ENCODE peak calls at places on chromosomes 12 and 14, in eight cellular contexts. N is mucosa of descending colon; Z is heart left ventricle; K is GM12864; B is CD8-positive, alpha-beta memory T cell; H is psoas muscle; S is adrenal gland; L is GM23248. R is an unnamed sample.

GRCh38 chr14:105383083-105383730 is 15.1 kb upstream of the TEX22 start:
- DNase-seq in N (peak), B (no peak), H (peak), S (no peak), K (no peak), Z (no peak), L (no peak), R (no peak)

GRCh38 chr14:22819191-22819988 is 4.2 kb upstream of the SLC7A7 start:
- DNase-seq in Z (peak), K (no peak), B (no peak), L (peak), N (peak), S (no peak), H (no peak), R (peak)

GRCh38 chr14:89589400-89590128 is 172.5 kb upstream of the FOXN3 start:
- DNase-seq in B (no peak), H (no peak), L (no peak), K (peak), N (no peak), S (peak), Z (no peak), R (no peak)

GRCh38 chr14:99173086-99173485 is 98.9 kb downstream of the BCL11B start:
- DNase-seq in H (no peak), N (no peak), K (no peak), B (no peak), Z (no peak), L (no peak), S (no peak), R (peak)

GRCh38 chr14:89186850-89187376 is 230.1 kb downstream of the FOXN3 start:
- DNase-seq in N (no peak), S (peak), L (peak), Z (no peak), K (no peak), B (no peak), H (peak), R (no peak)

GRCh38 chr14:44339256-44339655 is 167.8 kb downstream of the FSCB start:
- DNase-seq in N (no peak), K (no peak), H (no peak), S (no peak), B (no peak), L (no peak), Z (no peak), R (no peak)

GRCh38 chr12:123071401-123072304 is 79.2 kb downstream of the PITPNM2 start:
- DNase-seq in S (no peak), N (no peak), H (peak), Z (peak), K (no peak), L (no peak), B (no peak), R (peak)

GRCh38 chr12:29155079-29155478 is 6.0 kb downstream of the FAR2 start:
- DNase-seq in B (no peak), K (no peak), Z (no peak), N (no peak), H (no peak), L (no peak), S (no peak), R (no peak)

GRCh38 chr12:51941669-51942455 is 9.6 kb upstream of the ACVR1B start:
- DNase-seq in Z (no peak), H (no peak), B (no peak), N (no peak), S (no peak), L (no peak), K (no peak), R (no peak)

GRCh38 chr12:64451687-64452558 is at the start of gene TBK1:
- DNase-seq in N (peak), Z (peak), S (peak), L (peak), B (peak), H (peak), K (peak), R (peak)

GRCh38 chr12:2934371-2934770 is 24.8 kb upstream of the TEAD4 start:
- DNase-seq in H (no peak), B (no peak), Z (no peak), L (no peak), K (no peak), N (no peak), S (no peak), R (peak)

GRCh38 chr14:79665556-79665955 is 545.7 kb downstream of the DIO2 start:
- DNase-seq in K (no peak), B (no peak), Z (no peak), N (no peak), H (no peak), S (no peak), L (no peak), R (no peak)

GRCh38 chr12:105409881-105410471 is 79.5 kb downstream of the C12orf75 start:
- DNase-seq in S (peak), H (peak), N (no peak), K (no peak), L (peak), B (no peak), Z (peak), R (no peak)

GRCh38 chr14:42806909-42807315 is 1200.2 kb downstream of the LRFN5 start:
- DNase-seq in H (no peak), K (no peak), L (peak), S (no peak), N (no peak), Z (no peak), B (no peak), R (no peak)

GRCh38 chr14:25431211-25432076 is 381.5 kb upstream of the STXBP6 start:
- DNase-seq in H (no peak), Z (no peak), K (no peak), N (no peak), S (peak), L (peak), B (no peak), R (no peak)

GRCh38 chr12:112352921-112353320 is 29.3 kb downstream of the HECTD4 start:
- DNase-seq in H (no peak), K (no peak), Z (no peak), L (no peak), N (no peak), S (no peak), B (no peak), R (no peak)

GRCh38 chr12:40145896-40146295 is 40.0 kb upstream of the SLC2A13 start:
- DNase-seq in Z (no peak), S (no peak), H (no peak), L (peak), N (no peak), B (no peak), K (no peak), R (no peak)

GRCh38 chr14:81303258-81303935 is 82.6 kb upstream of the GTF2A1 start:
- DNase-seq in N (peak), H (peak), L (no peak), Z (no peak), S (peak), B (no peak), K (peak), R (no peak)

GRCh38 chr12:39235990-39236767 is 206.7 kb downstream of the KIF21A start:
- DNase-seq in K (no peak), H (no peak), N (no peak), S (no peak), Z (no peak), L (peak), B (no peak), R (no peak)

GRCh38 chr12:104097954-104098353 is 33.6 kb downstream of the HCFC2 start:
- DNase-seq in S (no peak), H (no peak), L (no peak), Z (no peak), B (no peak), K (no peak), N (no peak), R (no peak)

GRCh38 chr14:104930526-104931322 is 6.0 kb downstream of the PLD4 start:
- DNase-seq in B (no peak), K (no peak), N (no peak), S (no peak), Z (peak), H (no peak), L (no peak), R (peak)

GRCh38 chr12:61023231-61023630 is 1237.0 kb upstream of the USP15 start:
- DNase-seq in Z (no peak), H (peak), N (peak), B (no peak), S (no peak), K (no peak), L (no peak), R (no peak)

GRCh38 chr12:115898670-115899069 is 378.8 kb downstream of the MED13L start:
- DNase-seq in N (no peak), Z (no peak), S (no peak), H (no peak), K (no peak), B (no peak), L (no peak), R (no peak)

GRCh38 chr14:99792551-99793212 is 531 bp upstream of the EML1 start:
- DNase-seq in Z (no peak), L (peak), S (peak), N (no peak), B (no peak), H (peak), K (no peak), R (peak)

GRCh38 chr14:59028476-59029202 is 159.8 kb upstream of the DAAM1 start:
- DNase-seq in K (peak), L (peak), N (no peak), B (no peak), S (peak), H (peak), Z (peak), R (peak)

GRCh38 chr12:47905313-47905730 is 528 bp upstream of the VDR start:
- DNase-seq in L (peak), B (peak), Z (peak), N (peak), S (peak), H (peak), K (no peak), R (peak)

GRCh38 chr14:55416866-55417265 is 5.2 kb upstream of the ATG14 start:
- DNase-seq in S (no peak), N (no peak), Z (no peak), H (no peak), K (no peak), L (peak), B (no peak), R (no peak)

GRCh38 chr12:116454950-116455447 is 104.2 kb upstream of the MAP1LC3B2 start:
- DNase-seq in S (no peak), K (no peak), B (no peak), H (no peak), L (peak), Z (no peak), N (no peak), R (no peak)

GRCh38 chr12:92289611-92290010 is 144.0 kb upstream of the BTG1 start:
- DNase-seq in B (no peak), N (no peak), H (no peak), K (no peak), L (no peak), Z (no peak), S (no peak), R (no peak)

GRCh38 chr14:84785997-84786396 is 743.9 kb upstream of the FLRT2 start:
- DNase-seq in L (no peak), B (no peak), H (no peak), K (no peak), S (no peak), Z (no peak), N (no peak), R (no peak)

GRCh38 chr12:117105902-117106301 is 6.7 kb upstream of the TESC start:
- DNase-seq in B (peak), L (no peak), Z (no peak), K (no peak), S (no peak), H (no peak), N (no peak), R (no peak)

GRCh38 chr12:51391047-51391837 is at the start of gene GALNT6:
- DNase-seq in K (no peak), L (no peak), N (peak), H (no peak), S (no peak), Z (peak), B (peak), R (no peak)

GRCh38 chr14:51442513-51443175 is 202.6 kb downstream of the TMX1 start:
- DNase-seq in H (no peak), B (no peak), Z (no peak), K (no peak), L (peak), N (no peak), S (no peak), R (no peak)
- H3K4me3 ChIP-seq in H (no peak), B (no peak), Z (no peak), K (no peak), L (peak), N (no peak), S (no peak), R (no peak)

DNA sequence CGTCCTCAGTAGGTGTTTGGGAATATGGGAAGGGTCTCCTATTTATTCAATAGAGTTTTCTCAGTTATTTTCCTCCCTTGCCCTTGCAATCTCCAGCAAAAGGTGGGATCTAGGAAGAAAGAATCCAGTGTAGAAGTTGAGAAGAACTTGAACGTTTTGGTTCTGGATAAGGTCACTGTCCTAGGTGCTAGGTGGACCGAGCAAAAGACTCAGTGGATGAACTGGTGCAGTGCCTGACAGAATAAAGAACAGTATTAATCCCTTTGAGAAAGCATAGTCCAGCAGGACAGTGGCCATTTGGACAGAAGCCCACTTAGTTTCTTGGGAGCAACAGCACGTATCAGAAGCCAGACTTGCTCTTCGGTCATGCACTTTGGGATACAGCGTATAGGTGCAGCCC is 32.7 kb upstream of the LRTM2 start:
- DNase-seq in B (no peak), Z (no peak), H (peak), K (no peak), S (no peak), N (no peak), L (no peak), R (no peak)
- H3K4me3 ChIP-seq in B (no peak), Z (no peak), H (no peak), K (no peak), S (no peak), N (no peak), L (no peak), R (no peak)

DNA sequence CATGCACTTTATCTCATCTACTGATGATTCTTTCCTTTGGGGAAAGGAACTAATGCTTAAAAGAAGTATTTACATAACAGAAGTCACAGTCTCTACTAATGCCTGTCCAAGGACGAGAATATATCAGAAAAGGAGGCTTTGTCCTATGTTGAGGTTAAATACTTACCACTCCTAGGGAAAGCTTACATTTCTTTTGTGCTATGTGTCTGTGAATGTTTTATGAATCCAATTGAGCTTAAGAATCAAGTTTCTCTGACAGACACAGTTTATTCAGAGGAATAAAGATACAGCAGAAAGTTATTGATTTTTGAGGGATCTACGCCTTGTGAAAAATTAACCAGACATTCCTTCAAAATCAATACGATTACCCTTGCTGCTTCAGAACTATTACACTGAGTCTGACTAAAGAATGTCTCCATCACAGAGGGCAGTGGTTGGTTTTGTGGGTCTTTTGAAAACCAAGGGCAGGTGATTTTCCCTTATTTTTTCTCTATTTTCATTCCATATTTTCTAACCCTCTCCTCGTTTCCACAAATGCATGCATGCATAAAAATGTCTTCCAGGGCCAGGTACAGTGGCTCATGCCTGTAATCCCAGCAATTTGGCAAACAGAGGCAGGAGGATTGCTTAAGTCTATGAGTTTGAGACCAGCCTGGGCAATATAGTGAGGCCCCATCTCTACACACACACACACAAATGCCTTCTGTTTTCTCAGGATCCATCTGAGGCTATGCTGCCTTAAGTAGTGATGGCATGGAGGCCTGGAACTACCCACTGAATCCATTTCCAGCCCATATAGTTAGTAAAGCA is 1095.1 kb downstream of the GALC start:
- DNase-seq in K (no peak), H (no peak), N (no peak), B (no peak), Z (no peak), S (no peak), L (no peak), R (no peak)
- H3K4me3 ChIP-seq in K (no peak), H (no peak), N (no peak), B (no peak), Z (no peak), S (no peak), L (no peak), R (no peak)

GRCh38 chr12:108596854-108597558 is 878 bp downstream of the TMEM119 start:
- DNase-seq in L (peak), S (no peak), Z (no peak), H (no peak), B (no peak), N (no peak), K (no peak), R (no peak)
- H3K4me3 ChIP-seq in L (peak), S (no peak), Z (no peak), H (peak), B (no peak), N (no peak), K (no peak), R (no peak)

GRCh38 chr12:57489157-57489641 is 1.3 kb downstream of the MARS1 start:
- DNase-seq in H (no peak), S (no peak), B (no peak), N (no peak), L (peak), Z (no peak), K (no peak), R (no peak)
- H3K4me3 ChIP-seq in H (peak), S (no peak), B (peak), N (no peak), L (peak), Z (peak), K (peak), R (no peak)

GRCh38 chr14:60215520-60216195 is 33.4 kb upstream of the PPM1A start:
- DNase-seq in K (no peak), Z (no peak), B (no peak), H (no peak), S (no peak), N (no peak), L (no peak), R (no peak)
- H3K4me3 ChIP-seq in K (no peak), Z (no peak), B (no peak), H (no peak), S (no peak), N (no peak), L (no peak), R (no peak)

GRCh38 chr12:52945389-52946232 is 3.3 kb upstream of the KRT18 start:
- DNase-seq in H (no peak), K (no peak), L (peak), N (no peak), S (peak), Z (no peak), B (no peak), R (no peak)
- H3K4me3 ChIP-seq in H (no peak), K (no peak), L (no peak), N (no peak), S (no peak), Z (no peak), B (no peak), R (no peak)

DNA sequence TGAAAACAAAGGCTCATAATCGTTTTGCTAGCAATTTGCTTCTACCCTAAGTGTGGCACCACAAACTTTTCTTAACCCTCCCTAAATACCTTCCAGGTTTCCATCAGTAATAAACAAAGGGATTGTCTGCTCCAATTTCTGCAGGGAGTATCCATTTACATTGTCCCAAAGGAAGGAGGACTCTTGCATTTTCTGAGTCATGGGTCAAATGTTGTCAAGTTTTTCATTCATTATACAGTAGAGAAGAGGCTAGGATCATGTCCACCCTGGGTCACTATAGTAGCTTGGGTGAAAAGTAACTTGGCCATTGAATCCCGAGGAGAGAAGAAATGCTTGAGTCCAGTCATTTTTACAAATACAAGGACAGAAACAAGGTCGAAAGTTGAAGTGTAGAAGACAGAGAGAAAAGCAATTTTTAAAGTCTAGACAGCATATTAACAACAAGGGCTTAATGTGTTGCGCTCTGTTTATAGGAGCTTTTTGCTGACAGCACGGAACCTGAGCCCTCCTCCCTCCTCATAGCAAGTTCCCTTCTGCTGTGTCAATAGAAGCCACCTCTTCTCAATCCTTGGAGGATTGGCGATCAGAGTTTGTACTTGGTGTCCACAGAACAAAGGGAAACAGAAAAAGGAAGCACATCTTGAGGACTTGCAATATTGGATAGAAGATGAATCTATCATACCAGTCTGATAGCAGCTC is 53.1 kb downstream of the TMEM30B start:
- DNase-seq in L (no peak), S (no peak), H (no peak), B (no peak), K (no peak), N (no peak), Z (no peak), R (no peak)
- H3K4me3 ChIP-seq in L (no peak), S (no peak), H (peak), B (no peak), K (no peak), N (no peak), Z (no peak), R (no peak)

DNA sequence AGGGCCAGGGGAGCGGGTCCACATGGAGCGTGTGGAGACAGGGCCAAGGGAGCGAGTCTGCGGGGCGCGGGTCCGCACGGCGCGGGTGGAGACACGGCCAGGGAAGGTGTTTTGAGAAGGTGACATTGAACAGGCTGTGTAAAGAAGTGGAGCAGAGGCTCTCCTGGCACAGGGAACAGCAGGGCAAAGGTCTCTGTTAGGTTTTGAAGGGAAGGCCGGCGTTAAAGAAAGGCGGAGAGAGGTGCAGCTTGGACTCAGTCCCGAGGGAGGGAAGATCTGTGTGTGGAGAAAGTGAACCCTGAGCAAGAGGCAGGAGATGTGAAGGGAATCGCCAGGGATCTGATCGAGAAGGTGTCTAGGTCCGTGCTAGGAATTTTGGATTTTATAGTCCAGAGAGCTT is 1.8 kb downstream of the PXMP2 start:
- DNase-seq in Z (no peak), K (no peak), S (no peak), B (no peak), L (no peak), H (peak), N (no peak), R (no peak)
- H3K4me3 ChIP-seq in Z (peak), K (no peak), S (no peak), B (no peak), L (no peak), H (no peak), N (no peak), R (no peak)

GRCh38 chr12:57893460-57894353 is 47.2 kb upstream of the CTDSP2 start:
- DNase-seq in B (no peak), S (peak), Z (peak), K (no peak), N (peak), L (peak), H (peak), R (peak)
- H3K4me3 ChIP-seq in B (no peak), S (no peak), Z (no peak), K (no peak), N (no peak), L (peak), H (peak), R (peak)